ENCODE peak calls at places on chromosomes 6 and 20, in four cellular contexts. R is body of pancreas, P is H54, H is IMR-90. C is an unnamed sample.
A peak's percentile ranks its signal among the peaks of the same experiment; 100 is the strongest.

GRCh38 chr6:150592377-150592995 is 7.2 kb upstream of the PLEKHG1 start:
- DNase-seq in R (no peak), P (no peak), H (no peak), C (no peak)

GRCh38 chr6:75735491-75736186 is 13.4 kb upstream of the MYO6 start:
- DNase-seq in R (peak; percentile 35), P (no peak), H (peak; percentile 28), C (no peak)

GRCh38 chr6:5078121-5078695 is 6.9 kb upstream of the PPP1R3G start:
- DNase-seq in R (no peak), P (no peak), H (no peak), C (no peak)

GRCh38 chr20:51593584-51593983 is 51.1 kb upstream of the NFATC2 start:
- DNase-seq in R (no peak), P (no peak), H (no peak), C (no peak)

GRCh38 chr6:44976677-44977405 is 351.3 kb upstream of the RUNX2 start:
- DNase-seq in R (no peak), P (no peak), H (peak; percentile 12), C (no peak)

GRCh38 chr6:154555075-154555677 is 44.7 kb upstream of the CNKSR3 start:
- DNase-seq in R (peak; percentile 35), P (peak; percentile 33), H (peak; percentile 8), C (no peak)

GRCh38 chr20:42603655-42604054 is 586.1 kb downstream of the PTPRT start:
- DNase-seq in R (no peak), P (no peak), H (no peak), C (no peak)

GRCh38 chr20:18304618-18305017 is 16.3 kb downstream of the ZNF133 start:
- DNase-seq in R (no peak), P (peak; percentile 9), H (no peak), C (no peak)

GRCh38 chr6:163356324-163356723 is 58.2 kb upstream of the QKI start:
- DNase-seq in R (no peak), P (no peak), H (peak; percentile 71), C (no peak)

GRCh38 chr6:38427492-38428210 is 212.1 kb downstream of the BTBD9 start:
- DNase-seq in R (no peak), P (no peak), H (no peak), C (no peak)

GRCh38 chr20:44918761-44919160 is 8.9 kb downstream of the PABPC1L start:
- DNase-seq in R (no peak), P (no peak), H (no peak), C (no peak)

GRCh38 chr6:168713013-168713412 is 272.0 kb downstream of the SMOC2 start:
- DNase-seq in R (no peak), P (no peak), H (no peak), C (no peak)

GRCh38 chr6:43988801-43989200 is 138.5 kb downstream of the MRPL14 start:
- DNase-seq in R (no peak), P (no peak), H (no peak), C (no peak)

GRCh38 chr20:32877507-32877906 is 18.8 kb downstream of the EFCAB8 start:
- DNase-seq in R (no peak), P (no peak), H (peak; percentile 80), C (no peak)

GRCh38 chr6:56951049-56951816 is 3.7 kb upstream of the BEND6 start:
- DNase-seq in R (no peak), P (no peak), H (no peak), C (no peak)

GRCh38 chr6:75333811-75334210 is 49.2 kb upstream of the TMEM30A start:
- DNase-seq in R (no peak), P (no peak), H (no peak), C (no peak)

GRCh38 chr6:88238065-88238464 is 71.9 kb upstream of the CNR1 start:
- DNase-seq in R (no peak), P (no peak), H (no peak), C (no peak)

GRCh38 chr6:52221302-52221701 is 23.0 kb downstream of the IL17F start:
- DNase-seq in R (no peak), P (no peak), H (no peak), C (no peak)

GRCh38 chr20:45157977-45158376 is 16.7 kb upstream of the PI3 start:
- DNase-seq in R (no peak), P (peak; percentile 13), H (peak; percentile 43), C (no peak)

DNA sequence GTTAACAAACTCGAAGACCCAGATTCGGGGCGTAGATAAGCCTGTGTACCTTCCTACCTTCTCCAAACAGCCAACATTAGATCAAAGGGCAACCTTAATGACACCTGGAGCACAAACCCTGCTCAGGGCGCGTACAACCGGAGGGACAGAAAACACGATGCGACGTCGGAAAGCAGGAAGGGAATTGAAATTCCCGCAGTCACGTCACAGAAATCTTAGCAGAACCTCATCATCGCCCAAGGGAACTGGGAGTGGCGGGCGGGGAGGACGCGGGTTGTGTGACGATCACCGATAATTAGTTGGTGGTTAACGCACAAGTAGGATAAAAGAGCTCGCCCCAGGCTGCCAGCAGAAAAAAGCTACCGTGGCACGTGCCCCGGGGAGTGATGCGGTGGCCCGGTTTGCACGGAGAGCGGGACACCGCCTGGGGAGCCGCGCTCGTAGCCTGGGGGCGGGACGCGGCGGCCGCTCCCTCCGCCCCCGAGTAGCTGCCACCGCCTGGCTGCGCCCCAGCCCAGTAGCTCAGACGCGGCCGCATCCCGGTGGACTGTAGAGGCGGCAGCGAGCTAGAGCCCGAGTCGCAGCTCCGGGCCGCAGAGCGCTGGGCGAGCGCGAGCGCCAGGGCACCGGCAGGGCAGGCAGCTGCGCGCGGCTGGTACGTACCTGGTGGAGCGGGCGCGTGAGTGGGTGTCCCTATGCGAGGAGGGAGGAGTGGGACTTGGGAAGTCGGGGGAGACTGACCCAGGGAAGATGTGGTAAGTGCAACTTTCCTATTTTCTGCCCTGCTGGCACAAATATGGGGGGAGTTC is at the start of gene PKIB:
- DNase-seq in R (peak; percentile 86), P (peak; percentile 52), H (peak; percentile 51), C (peak; percentile 37)
- TF ChIP-seq POLR2A in R (peak; percentile 89), P (peak; percentile 13), H (no peak), C (no peak)

GRCh38 chr6:30112402-30113376 is at the start of gene TRIM31:
- DNase-seq in R (no peak), P (no peak), H (no peak), C (no peak)
- TF ChIP-seq POLR2A in R (no peak), P (no peak), H (no peak), C (no peak)

DNA sequence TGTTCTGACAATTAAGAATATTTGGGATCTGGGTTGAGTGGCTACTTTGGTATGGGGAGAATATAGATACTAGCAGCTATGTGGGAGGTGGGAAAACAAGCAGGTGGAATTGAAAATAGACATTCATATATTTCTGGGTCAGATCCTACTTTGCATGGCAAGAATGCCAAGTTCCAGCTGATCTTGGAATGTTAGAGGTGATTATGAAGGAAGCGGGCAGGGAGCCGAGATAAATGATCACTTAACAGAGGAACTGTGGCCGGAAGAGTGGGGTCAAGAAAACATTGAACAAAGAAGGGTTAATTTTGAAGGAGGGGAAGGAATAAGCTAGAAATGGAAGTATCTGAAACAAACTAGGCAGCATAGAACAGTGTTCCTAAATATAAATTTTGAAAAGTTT is 15.4 kb downstream of the PLCB1 start:
- DNase-seq in R (no peak), P (no peak), H (no peak), C (no peak)
- TF ChIP-seq POLR2A in R (no peak), P (no peak), H (no peak), C (no peak)

GRCh38 chr6:37187321-37188022 is 17.5 kb downstream of the PIM1 start:
- DNase-seq in R (no peak), P (no peak), H (no peak), C (no peak)
- TF ChIP-seq POLR2A in R (no peak), P (no peak), H (no peak), C (no peak)

GRCh38 chr6:30614044-30614842 is 2.8 kb downstream of the PPP1R10 start:
- DNase-seq in R (no peak), P (no peak), H (no peak), C (no peak)

GRCh38 chr6:30612687-30613248 is 4.3 kb downstream of the PPP1R10 start:
- DNase-seq in R (no peak), P (no peak), H (peak; percentile 58), C (no peak)

GRCh38 chr6:30612213-30612612 is 4.8 kb downstream of the PPP1R10 start:
- DNase-seq in R (no peak), P (no peak), H (peak; percentile 57), C (no peak)

GRCh38 chr6:30614843-30615218 is 2.2 kb downstream of the PPP1R10 start:
- DNase-seq in R (peak; percentile 94), P (peak; percentile 40), H (peak; percentile 98), C (peak; percentile 87)

GRCh38 chr6:30613251-30614043 is 3.6 kb downstream of the PPP1R10 start:
- DNase-seq in R (no peak), P (no peak), H (peak; percentile 52), C (no peak)
- TF ChIP-seq POLR2A in R (no peak), P (no peak), H (peak; percentile 18), C (no peak)

GRCh38 chr6:96923871-96924493 is 546 bp upstream of the KLHL32 start:
- DNase-seq in R (no peak), P (no peak), H (no peak), C (no peak)
- TF ChIP-seq POLR2A in R (peak; percentile 80), P (no peak), H (no peak), C (no peak)

GRCh38 chr6:160192840-160193239 is 65.8 kb downstream of the SLC22A2 start:
- DNase-seq in R (no peak), P (no peak), H (no peak), C (no peak)
- TF ChIP-seq POLR2A in R (no peak), P (no peak), H (no peak), C (no peak)

GRCh38 chr6:134381926-134382325 is 64.0 kb upstream of the SGK1 start:
- DNase-seq in R (no peak), P (no peak), H (no peak), C (no peak)
- TF ChIP-seq POLR2A in R (no peak), P (no peak), H (no peak), C (no peak)